ENCODE peak calls at places on chromosome 2, in seven cellular contexts. A is T-helper 9 cell, L is RPMI8226, U is GM10248, S is GM19239, G is germinal center, I is D341Med. J is an unnamed sample.

GRCh38 chr2:203396667-203397066 is 68.5 kb downstream of the ABI2 start:
- DNase-seq in A (no peak), L (no peak), U (no peak), S (no peak), G (peak; percentile 10), I (peak; percentile 70), J (no peak)

GRCh38 chr2:40034198-40034597 is 255.1 kb upstream of the THUMPD2 start:
- DNase-seq in A (no peak), L (no peak), U (no peak), S (no peak), G (no peak), I (no peak), J (no peak)

GRCh38 chr2:169778421-169778820 is 20.2 kb upstream of the SSB start:
- DNase-seq in A (no peak), L (no peak), U (no peak), S (no peak), G (no peak), I (no peak), J (no peak)

GRCh38 chr2:14313351-14313750 is 319.2 kb upstream of the LRATD1 start:
- DNase-seq in A (no peak), L (no peak), U (no peak), S (no peak), G (no peak), I (no peak), J (no peak)

GRCh38 chr2:148565272-148565894 is 79.2 kb upstream of the EPC2 start:
- DNase-seq in A (no peak), L (no peak), U (no peak), S (no peak), G (no peak), I (peak; percentile 33), J (no peak)

GRCh38 chr2:5464657-5465056 is 227.5 kb upstream of the SOX11 start:
- DNase-seq in A (no peak), L (no peak), U (no peak), S (no peak), G (no peak), I (no peak), J (no peak)

GRCh38 chr2:128424406-128424805 is 105.7 kb upstream of the HS6ST1 start:
- DNase-seq in A (no peak), L (no peak), U (no peak), S (no peak), G (no peak), I (no peak), J (no peak)

GRCh38 chr2:168801456-168801855 is 981 bp upstream of the NOSTRIN start:
- DNase-seq in A (no peak), L (no peak), U (no peak), S (no peak), G (no peak), I (no peak), J (no peak)

GRCh38 chr2:54042908-54043620 is 72.3 kb upstream of the PSME4 start:
- DNase-seq in A (no peak), L (no peak), U (no peak), S (no peak), G (no peak), I (no peak), J (no peak)

GRCh38 chr2:161992526-161992925 is 81.5 kb downstream of the DPP4 start:
- DNase-seq in A (peak; percentile 23), L (peak; percentile 44), U (no peak), S (no peak), G (no peak), I (no peak), J (peak; percentile 92)

GRCh38 chr2:84836215-84836614 is 44.7 kb downstream of the TRABD2A start:
- DNase-seq in A (no peak), L (no peak), U (no peak), S (no peak), G (no peak), I (no peak), J (no peak)